ENCODE peak calls at places on chromosome 1, in nine cellular contexts. E, H, B, S, X, O, R, G and K are unnamed samples.

GRCh38 chr1:20032425-20032824 is 37.6 kb upstream of the PLA2G5 start:
- DNase-seq in X (no peak), O (no peak), B (no peak), G (no peak), R (no peak), S (no peak), E (no peak), H (no peak), K (no peak)

GRCh38 chr1:29805122-29805895 is 569.0 kb downstream of the PTPRU start:
- DNase-seq in G (peak; percentile 56), B (peak; percentile 54), O (peak; percentile 78), X (no peak), H (no peak), R (no peak), E (no peak), S (no peak), K (no peak)

GRCh38 chr1:116990612-116991151 is 10.9 kb upstream of the CD101 start:
- DNase-seq in S (no peak), X (peak; percentile 43), O (no peak), E (no peak), H (no peak), B (peak; percentile 88), R (peak; percentile 49), G (peak; percentile 34), K (no peak)

GRCh38 chr1:90045853-90046563 is 51.1 kb downstream of the ZNF326 start:
- DNase-seq in X (peak; percentile 21), B (no peak), G (no peak), H (peak; percentile 11), R (no peak), O (no peak), E (no peak), S (no peak), K (no peak)

GRCh38 chr1:156502749-156503671 is 2.4 kb upstream of the MEF2D start:
- DNase-seq in B (peak; percentile 96), H (no peak), X (peak; percentile 98), O (peak; percentile 95), E (no peak), S (no peak), R (peak; percentile 88), G (peak; percentile 92), K (peak; percentile 58)

GRCh38 chr1:1114431-1114830 is 1.5 kb downstream of the C1orf159 start:
- DNase-seq in B (peak; percentile 58), O (no peak), H (no peak), X (no peak), G (no peak), S (no peak), E (no peak), R (no peak), K (no peak)

GRCh38 chr1:29459551-29459945 is 223.2 kb downstream of the PTPRU start:
- DNase-seq in O (no peak), B (peak; percentile 41), R (no peak), G (no peak), H (no peak), S (no peak), E (no peak), X (no peak), K (no peak)

GRCh38 chr1:116693759-116694482 is 26.4 kb upstream of the IGSF3 start:
- DNase-seq in R (no peak), H (no peak), S (no peak), X (no peak), E (no peak), O (no peak), G (no peak), B (peak; percentile 72), K (no peak)

GRCh38 chr1:228697209-228698016 is 37.9 kb upstream of the RHOU start:
- DNase-seq in E (no peak), X (peak; percentile 31), S (no peak), H (no peak), O (peak; percentile 83), R (peak; percentile 39), G (peak; percentile 91), B (peak; percentile 83), K (peak; percentile 27)

GRCh38 chr1:9716404-9717192 is 65.1 kb downstream of the PIK3CD start:
- DNase-seq in G (no peak), E (no peak), O (no peak), X (no peak), B (no peak), S (no peak), R (no peak), H (no peak), K (no peak)
- H3K27ac ChIP-seq in G (no peak overlapping the region), E (peak overlapping the region; percentile 89), O (peak overlapping the region; percentile 35), X (no peak overlapping the region), B (no peak overlapping the region), S (peak overlapping the region; percentile 81), R (no peak overlapping the region), H (no peak overlapping the region), K (no peak overlapping the region)

GRCh38 chr1:235325854-235326253 is 2.1 kb downstream of the ARID4B start:
- DNase-seq in G (no peak), X (no peak), S (no peak), O (no peak), R (no peak), H (no peak), E (no peak), B (no peak), K (no peak)
- H3K27ac ChIP-seq in G (no peak overlapping the region), X (no peak overlapping the region), S (peak overlapping the region; percentile 98), O (peak overlapping the region; percentile 98), R (peak overlapping the region; percentile 98), H (no peak overlapping the region), E (no peak overlapping the region), B (peak overlapping the region; percentile 96), K (no peak overlapping the region)

GRCh38 chr1:13697738-13698137 is 2.2 kb upstream of the PRDM2 start:
- DNase-seq in G (no peak), X (no peak), O (no peak), R (no peak), H (no peak), E (no peak), S (no peak), B (no peak), K (no peak)

GRCh38 chr1:13701274-13701650 is 1.3 kb downstream of the PRDM2 start:
- DNase-seq in B (no peak), X (no peak), S (no peak), H (no peak), G (no peak), O (no peak), R (no peak), E (no peak), K (no peak)

GRCh38 chr1:13699936-13700520 is at the start of gene PRDM2:
- DNase-seq in S (peak; percentile 50), G (peak; percentile 61), X (peak; percentile 17), H (peak; percentile 38), E (peak; percentile 50), B (peak; percentile 70), O (no peak), R (no peak), K (peak; percentile 43)

GRCh38 chr1:13700521-13701273 is 709 bp downstream of the PRDM2 start:
- DNase-seq in G (peak; percentile 40), R (no peak), H (peak; percentile 25), S (peak; percentile 38), B (peak; percentile 69), X (peak; percentile 20), O (no peak), E (peak; percentile 40), K (peak; percentile 57)

GRCh38 chr1:13699510-13699909 is 478 bp upstream of the PRDM2 start:
- DNase-seq in H (no peak), O (no peak), G (no peak), B (no peak), E (no peak), X (no peak), S (no peak), R (no peak), K (no peak)
- H3K27ac ChIP-seq in H (no peak overlapping the region), O (peak overlapping the region; percentile 94), G (peak overlapping the region; percentile 94), B (peak overlapping the region; percentile 89), E (peak overlapping the region; percentile 95), X (peak overlapping the region; percentile 75), S (peak overlapping the region; percentile 94), R (peak overlapping the region; percentile 82), K (peak overlapping the region; percentile 65)

GRCh38 chr1:234260578-234260977 is 112.7 kb upstream of the COA6 start:
- DNase-seq in G (no peak), E (no peak), S (no peak), B (no peak), H (no peak), O (no peak), X (no peak), R (no peak), K (no peak)

GRCh38 chr1:234262007-234262753 is 111.1 kb upstream of the COA6 start:
- DNase-seq in G (no peak), E (no peak), R (no peak), B (no peak), X (no peak), S (no peak), O (no peak), H (no peak), K (no peak)

GRCh38 chr1:234261545-234261944 is 111.7 kb upstream of the COA6 start:
- DNase-seq in E (no peak), H (no peak), X (no peak), G (no peak), R (no peak), S (no peak), O (no peak), B (no peak), K (no peak)

GRCh38 chr1:234264832-234265231 is 108.4 kb upstream of the COA6 start:
- DNase-seq in S (no peak), G (no peak), X (no peak), E (no peak), B (no peak), R (no peak), O (no peak), H (no peak), K (no peak)

GRCh38 chr1:234262754-234263105 is 110.5 kb upstream of the COA6 start:
- DNase-seq in G (no peak), H (no peak), O (no peak), E (no peak), X (peak; percentile 19), B (no peak), S (no peak), R (no peak), K (no peak)
- H3K27ac ChIP-seq in G (no peak overlapping the region), H (no peak overlapping the region), O (no peak overlapping the region), E (no peak overlapping the region), X (no peak overlapping the region), B (no peak overlapping the region), S (no peak overlapping the region), R (no peak overlapping the region), K (no peak overlapping the region)

DNA sequence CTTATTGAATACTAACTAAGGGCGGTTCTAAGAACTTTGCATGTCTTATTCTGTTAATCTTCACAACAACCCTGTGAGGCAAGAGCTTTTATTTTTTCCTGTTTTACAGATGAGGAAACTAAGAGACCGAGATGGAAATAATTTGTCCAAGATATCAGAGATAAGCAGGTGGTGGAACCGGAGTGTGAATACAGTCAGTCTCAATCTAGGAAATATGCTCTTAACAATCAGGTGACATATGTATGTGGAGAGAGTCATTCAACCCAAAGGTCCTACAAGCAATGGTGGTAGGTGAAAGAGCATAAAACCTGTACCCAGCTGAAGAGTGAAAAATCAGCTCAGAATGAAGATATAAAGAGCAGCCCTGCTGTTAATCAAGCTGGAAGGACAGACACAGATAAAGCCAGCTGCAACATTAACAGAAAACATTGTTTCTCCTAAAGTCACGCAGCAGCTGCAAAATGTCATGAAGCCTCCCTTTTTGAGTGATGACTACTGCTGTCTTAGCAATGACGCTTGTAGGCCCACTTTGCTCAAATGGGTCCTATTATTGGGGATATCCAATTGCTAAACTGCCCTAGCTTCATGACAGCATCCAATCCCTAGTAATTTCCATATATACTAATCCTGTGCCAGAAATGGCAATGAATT is 30.5 kb upstream of the FCAMR start:
- DNase-seq in B (no peak), R (no peak), G (no peak), O (no peak), H (no peak), S (no peak), E (no peak), X (no peak), K (no peak)
- H3K27ac ChIP-seq in B (no peak overlapping the region), R (no peak overlapping the region), G (peak overlapping the region; percentile 77), O (no peak overlapping the region), H (no peak overlapping the region), S (no peak overlapping the region), E (no peak overlapping the region), X (no peak overlapping the region), K (no peak overlapping the region)

GRCh38 chr1:18957136-18957521 is 653 bp upstream of the IFFO2 start:
- DNase-seq in B (peak; percentile 78), H (no peak), X (no peak), G (no peak), S (no peak), R (no peak), E (no peak), O (no peak), K (peak; percentile 58)
- H3K27ac ChIP-seq in B (peak overlapping the region; percentile 68), H (no peak overlapping the region), X (peak overlapping the region; percentile 70), G (peak overlapping the region; percentile 44), S (peak overlapping the region; percentile 82), R (peak overlapping the region; percentile 29), E (no peak overlapping the region), O (peak overlapping the region; percentile 95), K (peak overlapping the region; percentile 79)